ENCODE peak calls at places on chromosomes 11 and 22, in seven cellular contexts. M is NCI-H1436; J is substantia nigra; C is GM12865; I is tibial nerve; Z is CD4-positive, alpha-beta T cell; X is aorta. F is an unnamed sample.

GRCh38 chr22:48675828-48676145 is 1151.9 kb downstream of the BRD1 start:
- DNase-seq in J (no peak), Z (no peak), M (no peak), I (no peak), C (no peak), X (no peak), F (no peak)

GRCh38 chr11:108239076-108239475 is 16.2 kb downstream of the ATM start:
- DNase-seq in C (no peak), Z (no peak), J (no peak), I (no peak), M (no peak), X (no peak), F (no peak)

GRCh38 chr11:62108017-62108750 is 15.6 kb upstream of the INCENP start:
- DNase-seq in I (peak; percentile 43), M (peak; percentile 57), Z (no peak), J (no peak), C (peak; percentile 74), X (no peak), F (no peak)

GRCh38 chr11:56948991-56949390 is 39.7 kb upstream of the OR5AK2 start:
- DNase-seq in C (no peak), J (no peak), M (no peak), I (no peak), Z (no peak), X (no peak), F (no peak)

GRCh38 chr11:69727266-69727665 is 23.4 kb upstream of the FGF19 start:
- DNase-seq in Z (no peak), I (no peak), C (no peak), X (no peak), M (no peak), J (no peak), F (no peak)

GRCh38 chr11:120792306-120792705 is 231.6 kb upstream of the TBCEL start:
- DNase-seq in J (no peak), C (no peak), M (no peak), Z (no peak), X (no peak), I (no peak), F (no peak)

GRCh38 chr11:96125400-96125799 is 201.5 kb upstream of the MTMR2 start:
- DNase-seq in Z (no peak), M (no peak), J (no peak), X (no peak), I (no peak), C (no peak), F (no peak)

GRCh38 chr11:47773882-47774281 is 6.7 kb upstream of the FNBP4 start:
- DNase-seq in M (no peak), X (no peak), Z (no peak), I (no peak), C (no peak), J (no peak), F (no peak)

GRCh38 chr11:109756951-109757350 is 335.0 kb downstream of the C11orf87 start:
- DNase-seq in J (no peak), Z (no peak), C (no peak), I (no peak), X (no peak), M (no peak), F (no peak)

GRCh38 chr22:46045459-46046298 is 68.7 kb upstream of the WNT7B start:
- DNase-seq in M (no peak), Z (no peak), C (no peak), J (peak; percentile 79), X (peak; percentile 57), I (no peak), F (no peak)

GRCh38 chr11:17164361-17165246 is 43.2 kb downstream of the PIK3C2A start:
- DNase-seq in M (no peak), Z (no peak), J (no peak), I (peak; percentile 20), C (peak; percentile 25), X (no peak), F (no peak)

F was measured in GOT3.